ENCODE peak calls at places on chromosomes 1 and 21, in eight cellular contexts. K is ovary; Z is HCT116; V is CD4-positive, CD25-positive, alpha-beta regulatory T cell; W is mesendoderm; D is iPS DF 6.9; T is colonic mucosa; M is neural progenitor cell. L is an unnamed sample.

GRCh38 chr1:75855010-75855409 is 58.3 kb downstream of the MSH4 start:
- DNase-seq in Z (peak), V (no peak), W (no peak), K (no peak), D (no peak), M (no peak), T (no peak), L (no peak)

GRCh38 chr1:53582211-53583020 is 123.2 kb downstream of the DMRTB1 start:
- DNase-seq in D (no peak), M (no peak), W (peak), T (no peak), Z (no peak), V (no peak), K (no peak), L (no peak)

GRCh38 chr1:210654176-210654786 is 325.6 kb downstream of the HHAT start:
- DNase-seq in V (peak), K (no peak), D (no peak), M (no peak), Z (no peak), T (no peak), W (no peak), L (no peak)

GRCh38 chr1:15714438-15715136 is 21.5 kb upstream of the SLC25A34 start:
- DNase-seq in T (no peak), K (no peak), D (no peak), W (no peak), V (no peak), M (no peak), Z (no peak), L (no peak)

GRCh38 chr1:119253366-119253765 is 112.9 kb upstream of the WARS2 start:
- DNase-seq in W (no peak), T (no peak), D (no peak), M (no peak), Z (no peak), K (no peak), V (no peak), L (no peak)

GRCh38 chr1:200090252-200091159 is 63.0 kb downstream of the NR5A2 start:
- DNase-seq in W (peak), Z (no peak), K (no peak), M (peak), D (peak), V (no peak), T (no peak), L (no peak)

GRCh38 chr1:36023098-36023769 is 60.7 kb upstream of the TEKT2 start:
- DNase-seq in D (no peak), Z (no peak), K (no peak), V (no peak), M (no peak), T (no peak), W (no peak), L (no peak)

GRCh38 chr1:10987840-10988417 is 24.5 kb upstream of the TARDBP start:
- DNase-seq in Z (no peak), M (no peak), K (no peak), W (no peak), D (no peak), T (no peak), V (no peak), L (no peak)

GRCh38 chr1:190169311-190170067 is 308.2 kb downstream of the BRINP3 start:
- DNase-seq in W (peak), D (no peak), M (no peak), V (no peak), T (no peak), K (no peak), Z (no peak), L (no peak)

GRCh38 chr1:178487070-178487615 is 9.6 kb downstream of the CLEC20A start:
- DNase-seq in K (no peak), Z (no peak), W (no peak), D (no peak), T (no peak), M (no peak), V (no peak), L (peak)

GRCh38 chr1:223492044-223492443 is 98.8 kb downstream of the CCDC185 start:
- DNase-seq in V (no peak), M (no peak), W (no peak), K (no peak), T (no peak), D (no peak), Z (no peak), L (no peak)

GRCh38 chr1:172278478-172278877 is 142.0 kb upstream of the C1orf105 start:
- DNase-seq in W (peak), Z (no peak), K (no peak), D (peak), V (no peak), T (no peak), M (no peak), L (no peak)

GRCh38 chr1:34013958-34014737 is 150.3 kb downstream of the HMGB4 start:
- DNase-seq in M (peak), V (no peak), D (no peak), T (peak), K (no peak), W (peak), Z (peak), L (no peak)

GRCh38 chr1:17802164-17802563 is 47.0 kb downstream of the ACTL8 start:
- DNase-seq in Z (no peak), T (no peak), D (no peak), W (no peak), V (no peak), M (no peak), K (no peak), L (peak)

GRCh38 chr1:160883586-160883985 is 1.4 kb downstream of the ITLN1 start:
- DNase-seq in T (no peak), D (no peak), W (no peak), V (no peak), Z (no peak), K (no peak), M (no peak), L (no peak)

GRCh38 chr1:200365897-200366426 is 43.9 kb downstream of the ZNF281 start:
- DNase-seq in M (no peak), V (no peak), K (no peak), D (no peak), W (no peak), Z (no peak), T (no peak), L (no peak)

GRCh38 chr1:175750366-175751111 is 7.1 kb upstream of the TNR start:
- DNase-seq in V (no peak), T (no peak), K (no peak), W (peak), Z (no peak), M (no peak), D (no peak), L (peak)

GRCh38 chr1:202585591-202585934 is 124.7 kb downstream of the SYT2 start:
- DNase-seq in T (no peak), Z (no peak), D (no peak), K (no peak), M (no peak), W (no peak), V (no peak), L (no peak)

GRCh38 chr1:94068831-94069648 is 51.9 kb downstream of the ABCA4 start:
- DNase-seq in D (no peak), T (peak), M (peak), W (peak), Z (no peak), K (no peak), V (no peak), L (no peak)

GRCh38 chr1:36323636-36324321 is at the start of gene EVA1B:
- DNase-seq in M (peak), V (peak), W (peak), Z (no peak), D (no peak), T (peak), K (peak), L (peak)

GRCh38 chr1:164641353-164641730 is 82.4 kb downstream of the PBX1 start:
- DNase-seq in T (no peak), D (no peak), Z (no peak), M (no peak), K (no peak), W (no peak), V (no peak), L (no peak)

GRCh38 chr1:95532335-95532734 is 298.3 kb downstream of the RWDD3 start:
- DNase-seq in Z (no peak), T (no peak), K (no peak), W (peak), M (no peak), D (no peak), V (no peak), L (no peak)

GRCh38 chr1:17030186-17030585 is 18.5 kb upstream of the ATP13A2 start:
- DNase-seq in K (no peak), Z (no peak), W (peak), D (no peak), T (no peak), V (no peak), M (no peak), L (no peak)

GRCh38 chr21:42220138-42220701 is 1.3 kb downstream of the ABCG1 start:
- DNase-seq in T (peak), V (peak), K (peak), M (peak), W (peak), D (no peak), Z (no peak), L (peak)

GRCh38 chr1:209926045-209926444 is 12.0 kb upstream of the SYT14 start:
- DNase-seq in V (no peak), M (no peak), D (no peak), W (no peak), T (no peak), K (no peak), Z (no peak), L (no peak)

GRCh38 chr1:25356848-25357247 is 18.7 kb downstream of the TMEM50A start:
- DNase-seq in D (no peak), M (no peak), V (no peak), W (no peak), T (no peak), K (no peak), Z (no peak), L (no peak)

GRCh38 chr1:230026572-230026971 is 40.5 kb upstream of the GALNT2 start:
- DNase-seq in K (no peak), D (no peak), W (no peak), T (peak), Z (no peak), M (no peak), V (no peak), L (no peak)

GRCh38 chr1:52636701-52637695 is 4.0 kb downstream of the SHISAL2A start:
- DNase-seq in W (peak), M (peak), D (no peak), T (no peak), K (no peak), Z (no peak), V (peak), L (no peak)

GRCh38 chr1:11434926-11435325 is 44.0 kb upstream of the DISP3 start:
- DNase-seq in M (no peak), W (no peak), V (no peak), K (no peak), D (no peak), Z (no peak), T (no peak), L (no peak)

GRCh38 chr1:43978264-43978550 is 803 bp upstream of the B4GALT2 start:
- DNase-seq in T (no peak), V (no peak), D (no peak), K (no peak), W (no peak), M (no peak), Z (no peak), L (no peak)
- H3K4me3 ChIP-seq in T (no peak), V (no peak), D (no peak), K (no peak), W (no peak), M (peak), Z (peak), L (no peak)

GRCh38 chr1:32536764-32537163 is 2.5 kb upstream of the ZBTB8A start:
- DNase-seq in V (no peak), M (no peak), Z (no peak), K (no peak), T (no peak), W (peak), D (no peak), L (no peak)

GRCh38 chr1:32539584-32540571 is 651 bp downstream of the ZBTB8A start:
- DNase-seq in V (peak), W (peak), K (peak), M (peak), T (peak), D (no peak), Z (no peak), L (no peak)

GRCh38 chr1:32538887-32539583 is at the start of gene ZBTB8A:
- DNase-seq in T (peak), W (peak), M (no peak), V (no peak), K (peak), Z (peak), D (no peak), L (peak)

GRCh38 chr1:32541064-32541566 is 1.9 kb downstream of the ZBTB8A start:
- DNase-seq in T (no peak), D (no peak), Z (no peak), W (no peak), M (no peak), K (no peak), V (no peak), L (no peak)

GRCh38 chr1:32540589-32540988 is 1.4 kb downstream of the ZBTB8A start:
- DNase-seq in K (no peak), D (no peak), M (peak), T (no peak), W (peak), Z (no peak), V (no peak), L (no peak)
- H3K4me3 ChIP-seq in K (peak), D (no peak), M (peak), T (no peak), W (peak), Z (peak), V (no peak), L (no peak)

GRCh38 chr1:111275079-111275478 is 15.6 kb upstream of the CHIA start:
- DNase-seq in V (no peak), Z (no peak), M (no peak), D (no peak), K (no peak), W (no peak), T (peak), L (peak)
- H3K4me3 ChIP-seq in V (no peak), Z (no peak), M (no peak), D (no peak), K (no peak), W (no peak), T (no peak), L (no peak)

DNA sequence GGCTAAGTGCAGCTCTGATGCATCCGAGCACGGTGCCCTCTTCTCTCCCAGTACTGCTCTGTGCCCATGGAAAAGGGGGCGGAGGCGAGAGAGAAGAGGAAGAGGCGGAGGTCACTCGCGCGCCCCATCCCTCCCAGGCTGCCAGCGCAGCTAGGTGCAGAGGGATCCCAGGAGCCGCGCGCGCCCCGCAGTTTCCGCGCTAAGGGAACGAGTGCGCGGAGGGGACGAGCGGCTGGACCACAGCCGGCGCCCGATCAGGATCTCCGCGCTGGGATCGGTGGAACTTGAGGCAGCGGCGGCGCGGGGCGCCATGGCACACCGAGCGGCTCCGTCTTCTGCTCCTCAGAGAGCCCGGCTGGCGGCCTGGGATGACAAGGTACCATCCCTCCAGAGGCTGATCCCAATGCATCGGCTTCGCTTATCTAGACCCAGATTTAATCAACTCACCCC is at the start of gene PTGFR:
- DNase-seq in V (no peak), D (peak), K (peak), Z (no peak), T (peak), W (peak), M (peak), L (peak)
- H3K4me3 ChIP-seq in V (no peak), D (peak), K (peak), Z (no peak), T (peak), W (peak), M (peak), L (peak)

DNA sequence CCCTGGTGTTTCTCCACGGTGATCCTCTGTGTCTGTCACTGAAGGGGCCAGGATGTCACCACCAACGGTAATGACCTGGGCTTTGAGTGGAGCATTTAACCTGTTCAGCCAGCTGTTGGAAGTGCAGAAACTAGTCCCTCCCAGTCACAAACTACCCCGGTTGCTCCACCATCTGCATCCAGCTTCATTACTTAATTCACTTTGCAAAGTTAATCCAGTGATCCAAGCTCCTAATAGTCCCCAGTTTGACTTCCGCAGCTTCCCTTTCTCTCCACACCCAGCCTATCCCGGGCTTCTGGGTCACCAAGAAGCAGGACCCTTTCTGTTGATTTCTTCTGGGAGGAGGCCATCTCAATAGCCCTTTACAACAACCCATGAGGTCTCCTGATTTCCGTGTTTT is 63.5 kb downstream of the MDM4 start:
- DNase-seq in D (no peak), T (no peak), W (no peak), M (no peak), K (no peak), Z (no peak), V (no peak), L (no peak)
- H3K4me3 ChIP-seq in D (no peak), T (no peak), W (no peak), M (no peak), K (no peak), Z (no peak), V (peak), L (no peak)

GRCh38 chr1:64536836-64537490 is 67.0 kb downstream of the CACHD1 start:
- DNase-seq in T (no peak), Z (no peak), W (no peak), D (no peak), K (no peak), V (no peak), M (no peak), L (no peak)
- H3K4me3 ChIP-seq in T (no peak), Z (no peak), W (no peak), D (no peak), K (no peak), V (no peak), M (no peak), L (no peak)

GRCh38 chr1:66354311-66354922 is 179.5 kb upstream of the SGIP1 start:
- DNase-seq in T (no peak), M (no peak), W (peak), Z (no peak), K (no peak), V (no peak), D (no peak), L (no peak)
- H3K4me3 ChIP-seq in T (no peak), M (peak), W (no peak), Z (no peak), K (no peak), V (peak), D (no peak), L (no peak)

GRCh38 chr1:205450448-205450847 is 5.4 kb downstream of the BLACAT1 start:
- DNase-seq in Z (peak), V (no peak), D (no peak), M (peak), T (no peak), K (no peak), W (peak), L (no peak)
- H3K4me3 ChIP-seq in Z (peak), V (no peak), D (no peak), M (peak), T (no peak), K (no peak), W (no peak), L (no peak)

GRCh38 chr21:46549650-46550049 is 55.2 kb downstream of the S100B start:
- DNase-seq in M (no peak), K (no peak), V (no peak), W (no peak), T (no peak), D (no peak), Z (no peak), L (peak)

GRCh38 chr21:46552865-46553379 is 52.0 kb downstream of the S100B start:
- DNase-seq in T (no peak), W (no peak), M (no peak), V (no peak), D (no peak), Z (no peak), K (no peak), L (no peak)

GRCh38 chr21:46551636-46552241 is 53.1 kb downstream of the S100B start:
- DNase-seq in V (peak), Z (no peak), W (peak), M (no peak), D (no peak), K (no peak), T (no peak), L (no peak)

GRCh38 chr21:46552274-46552673 is 52.6 kb downstream of the S100B start:
- DNase-seq in K (no peak), Z (no peak), V (peak), T (no peak), M (no peak), W (no peak), D (no peak), L (no peak)

GRCh38 chr21:46550511-46550941 is 54.4 kb downstream of the S100B start:
- DNase-seq in T (no peak), Z (no peak), V (peak), W (no peak), D (no peak), M (no peak), K (no peak), L (no peak)
- H3K4me3 ChIP-seq in T (no peak), Z (no peak), V (peak), W (no peak), D (no peak), M (no peak), K (no peak), L (no peak)

L was measured in lower leg skin.